ENCODE peak calls at places on chromosomes 12 and 14, in four cellular contexts. One of them, this sample, is unnamed.

GRCh38 chr12:27436029-27436428 is 10.5 kb upstream of the SMCO2 start:
- DNase-seq in ovary: no peak
- DNase-seq in tibial nerve: no peak
- DNase-seq in uterus: no peak
- DNase-seq in this sample: no peak

GRCh38 chr14:88481794-88482193 is 73.0 kb downstream of the PTPN21 start:
- DNase-seq in tibial nerve: no peak
- DNase-seq in uterus: no peak
- DNase-seq in ovary: no peak
- DNase-seq in this sample: no peak

GRCh38 chr14:70882771-70883492 is 24.3 kb upstream of the PCNX1 start:
- DNase-seq in ovary: no peak
- DNase-seq in uterus: no peak
- DNase-seq in tibial nerve: no peak
- DNase-seq in this sample: no peak

GRCh38 chr12:25313591-25313990 is 62.9 kb upstream of the KRAS start:
- DNase-seq in ovary: no peak
- DNase-seq in tibial nerve: no peak
- DNase-seq in uterus: no peak
- DNase-seq in this sample: no peak

GRCh38 chr12:71945883-71946282 is 7.2 kb downstream of the TPH2 start:
- DNase-seq in ovary: no peak
- DNase-seq in tibial nerve: no peak
- DNase-seq in uterus: no peak
- DNase-seq in this sample: no peak

GRCh38 chr12:28611501-28611900 is 421.2 kb downstream of the CCDC91 start:
- DNase-seq in ovary: no peak
- DNase-seq in tibial nerve: no peak
- DNase-seq in uterus: no peak
- DNase-seq in this sample: no peak

GRCh38 chr14:75205586-75205985 is 29.2 kb upstream of the TMED10 start:
- DNase-seq in uterus: no peak
- DNase-seq in ovary: no peak
- DNase-seq in tibial nerve: no peak
- DNase-seq in this sample: no peak

GRCh38 chr14:95496690-95497241 is 19.7 kb downstream of the SYNE3 start:
- DNase-seq in uterus: peak
- DNase-seq in ovary: peak
- DNase-seq in tibial nerve: no peak
- DNase-seq in this sample: no peak

GRCh38 chr14:77991128-77991772 is 178.9 kb upstream of the NRXN3 start:
- DNase-seq in ovary: no peak
- DNase-seq in tibial nerve: no peak
- DNase-seq in uterus: no peak
- DNase-seq in this sample: no peak
- TF ChIP-seq CTCF in ovary: no peak
- TF ChIP-seq CTCF in tibial nerve: no peak
- TF ChIP-seq CTCF in uterus: no peak
- TF ChIP-seq CTCF in this sample: no peak

DNA sequence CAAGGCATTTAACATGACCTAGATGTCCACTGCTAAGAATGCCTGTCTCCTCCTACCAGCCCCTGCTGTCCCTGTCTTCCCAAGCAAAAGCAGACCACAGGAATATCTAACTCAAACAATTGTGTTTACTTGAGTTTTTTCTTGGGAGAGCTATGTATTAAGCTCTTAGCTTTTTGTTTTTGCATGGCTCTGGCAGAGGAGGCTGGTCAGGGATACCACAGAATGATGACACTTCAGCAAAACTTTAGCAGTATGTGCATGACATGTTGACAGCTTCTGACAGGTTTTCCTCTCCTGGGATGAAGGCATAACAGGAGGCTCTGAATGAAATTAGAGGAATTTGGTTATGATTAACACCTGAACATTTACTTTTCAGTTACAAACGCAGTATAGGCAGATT is 6.9 kb downstream of the TMBIM6 start:
- DNase-seq in tibial nerve: no peak
- DNase-seq in ovary: no peak
- DNase-seq in uterus: no peak
- DNase-seq in this sample: no peak
- H3K4me3 ChIP-seq in tibial nerve: no peak
- H3K4me3 ChIP-seq in ovary: no peak
- H3K4me3 ChIP-seq in uterus: no peak
- H3K4me3 ChIP-seq in this sample: no peak

DNA sequence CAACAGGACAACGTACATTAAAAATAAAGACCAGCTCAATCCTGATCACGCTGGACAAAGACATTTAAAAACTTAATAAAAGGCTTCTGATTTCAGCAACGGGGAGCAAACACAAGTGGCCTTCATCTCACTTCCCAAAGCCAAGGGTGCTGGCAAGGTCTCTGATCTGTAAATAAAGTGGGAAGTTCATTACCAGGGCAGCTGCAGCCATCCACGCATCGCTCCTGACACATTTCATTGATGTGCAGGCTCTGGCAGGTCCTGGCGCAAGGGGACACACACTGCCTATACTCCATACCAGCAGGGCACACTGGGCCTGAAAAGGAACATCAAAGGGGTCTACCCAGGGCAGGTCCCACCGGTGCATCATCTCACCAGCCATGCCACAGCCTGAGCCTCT is 51.0 kb downstream of the VWF start:
- DNase-seq in uterus: no peak
- DNase-seq in tibial nerve: no peak
- DNase-seq in ovary: no peak
- DNase-seq in this sample: no peak
- TF ChIP-seq POLR2A in uterus: no peak
- TF ChIP-seq POLR2A in tibial nerve: no peak
- TF ChIP-seq POLR2A in ovary: no peak
- TF ChIP-seq POLR2A in this sample: no peak

GRCh38 chr12:50261654-50262053 is 21.7 kb downstream of the LIMA1 start:
- DNase-seq in uterus: no peak
- DNase-seq in tibial nerve: no peak
- DNase-seq in ovary: no peak
- DNase-seq in this sample: no peak
- TF ChIP-seq CTCF in uterus: no peak
- TF ChIP-seq CTCF in tibial nerve: no peak
- TF ChIP-seq CTCF in ovary: no peak
- TF ChIP-seq CTCF in this sample: no peak

GRCh38 chr14:60170948-60171347 is 5.8 kb upstream of the DHRS7 start:
- DNase-seq in ovary: no peak
- DNase-seq in tibial nerve: no peak
- DNase-seq in uterus: no peak
- DNase-seq in this sample: no peak

GRCh38 chr14:60168841-60169240 is 3.6 kb upstream of the DHRS7 start:
- DNase-seq in uterus: no peak
- DNase-seq in tibial nerve: no peak
- DNase-seq in ovary: no peak
- DNase-seq in this sample: no peak

GRCh38 chr14:60174352-60175254 is 9.4 kb upstream of the DHRS7 start:
- DNase-seq in uterus: no peak
- DNase-seq in ovary: no peak
- DNase-seq in tibial nerve: no peak
- DNase-seq in this sample: no peak

GRCh38 chr14:60169722-60170121 is 4.5 kb upstream of the DHRS7 start:
- DNase-seq in uterus: no peak
- DNase-seq in ovary: no peak
- DNase-seq in tibial nerve: no peak
- DNase-seq in this sample: no peak

GRCh38 chr14:60171690-60172089 is 6.5 kb upstream of the DHRS7 start:
- DNase-seq in uterus: no peak
- DNase-seq in tibial nerve: no peak
- DNase-seq in ovary: no peak
- DNase-seq in this sample: no peak
- H3K4me3 ChIP-seq in uterus: no peak
- H3K4me3 ChIP-seq in tibial nerve: no peak
- H3K4me3 ChIP-seq in ovary: no peak
- H3K4me3 ChIP-seq in this sample: no peak

GRCh38 chr12:22683131-22683530 is 58.2 kb downstream of the ETNK1 start:
- DNase-seq in tibial nerve: no peak
- DNase-seq in ovary: no peak
- DNase-seq in uterus: no peak
- DNase-seq in this sample: no peak
- TF ChIP-seq POLR2A in tibial nerve: no peak
- TF ChIP-seq POLR2A in ovary: no peak
- TF ChIP-seq POLR2A in uterus: no peak
- TF ChIP-seq POLR2A in this sample: no peak